ENCODE peak calls at places on chromosomes 6 and 20, in five cellular contexts. One of them, this sample, is unnamed.

GRCh38 chr20:58701431-58702160 is 9.0 kb downstream of the NPEPL1 start:
- DNase-seq in left ventricle myocardium inferior: peak
- DNase-seq in IMR-90: no peak
- DNase-seq in tibial artery: peak
- DNase-seq in uterus: no peak
- DNase-seq in this sample: no peak

GRCh38 chr6:33297956-33298772 is 578 bp downstream of the RGL2 start:
- DNase-seq in left ventricle myocardium inferior: no peak
- DNase-seq in IMR-90: peak
- DNase-seq in tibial artery: peak
- DNase-seq in uterus: peak
- DNase-seq in this sample: no peak

GRCh38 chr6:46135176-46135575 is 5.4 kb downstream of the ENPP4 start:
- DNase-seq in left ventricle myocardium inferior: no peak
- DNase-seq in IMR-90: no peak
- DNase-seq in tibial artery: no peak
- DNase-seq in uterus: no peak
- DNase-seq in this sample: no peak

GRCh38 chr6:155352812-155353211 is 38.5 kb upstream of the TFB1M start:
- DNase-seq in left ventricle myocardium inferior: no peak
- DNase-seq in IMR-90: peak
- DNase-seq in tibial artery: no peak
- DNase-seq in uterus: no peak
- DNase-seq in this sample: no peak

GRCh38 chr20:51660741-51661608 is 107.2 kb downstream of the ATP9A start:
- DNase-seq in left ventricle myocardium inferior: no peak
- DNase-seq in IMR-90: peak
- DNase-seq in tibial artery: no peak
- DNase-seq in uterus: no peak
- DNase-seq in this sample: no peak

GRCh38 chr6:47792216-47792733 is 10.4 kb downstream of the OPN5 start:
- DNase-seq in left ventricle myocardium inferior: no peak
- DNase-seq in IMR-90: no peak
- DNase-seq in tibial artery: no peak
- DNase-seq in uterus: no peak
- DNase-seq in this sample: no peak

GRCh38 chr6:47203968-47204611 is 105.6 kb downstream of the TNFRSF21 start:
- DNase-seq in left ventricle myocardium inferior: no peak
- DNase-seq in IMR-90: no peak
- DNase-seq in tibial artery: no peak
- DNase-seq in uterus: no peak
- DNase-seq in this sample: no peak

GRCh38 chr20:16709017-16709416 is 20.8 kb upstream of the SNRPB2 start:
- DNase-seq in left ventricle myocardium inferior: no peak
- DNase-seq in IMR-90: no peak
- DNase-seq in tibial artery: no peak
- DNase-seq in uterus: no peak
- DNase-seq in this sample: no peak

GRCh38 chr20:40982415-40983145 is 46.0 kb upstream of the TOP1 start:
- DNase-seq in left ventricle myocardium inferior: no peak
- DNase-seq in IMR-90: no peak
- DNase-seq in tibial artery: peak
- DNase-seq in uterus: no peak
- DNase-seq in this sample: no peak

GRCh38 chr6:47057830-47058540 is 15.9 kb upstream of the ADGRF1 start:
- DNase-seq in left ventricle myocardium inferior: no peak
- DNase-seq in IMR-90: no peak
- DNase-seq in tibial artery: no peak
- DNase-seq in uterus: no peak
- DNase-seq in this sample: no peak

GRCh38 chr6:158233214-158233795 is 65.2 kb downstream of the GTF2H5 start:
- DNase-seq in left ventricle myocardium inferior: no peak
- DNase-seq in IMR-90: no peak
- DNase-seq in tibial artery: no peak
- DNase-seq in uterus: no peak
- DNase-seq in this sample: no peak

GRCh38 chr6:32046450-32047083 is 8.4 kb downstream of the CYP21A2 start:
- DNase-seq in left ventricle myocardium inferior: peak
- DNase-seq in IMR-90: no peak
- DNase-seq in tibial artery: peak
- DNase-seq in uterus: peak
- DNase-seq in this sample: no peak

GRCh38 chr6:139625998-139626975 is 251.8 kb upstream of the CITED2 start:
- DNase-seq in left ventricle myocardium inferior: no peak
- DNase-seq in IMR-90: no peak
- DNase-seq in tibial artery: no peak
- DNase-seq in uterus: no peak
- DNase-seq in this sample: no peak

GRCh38 chr6:8432614-8433013 is 2.7 kb downstream of the SLC35B3 start:
- DNase-seq in left ventricle myocardium inferior: no peak
- DNase-seq in IMR-90: peak
- DNase-seq in tibial artery: no peak
- DNase-seq in uterus: no peak
- DNase-seq in this sample: no peak

GRCh38 chr6:21107796-21108195 is 485.8 kb upstream of the SOX4 start:
- DNase-seq in left ventricle myocardium inferior: no peak
- DNase-seq in IMR-90: no peak
- DNase-seq in tibial artery: no peak
- DNase-seq in uterus: no peak
- DNase-seq in this sample: no peak

GRCh38 chr6:36195471-36196048 is 984 bp upstream of the BRPF3 start:
- DNase-seq in left ventricle myocardium inferior: no peak
- DNase-seq in IMR-90: no peak
- DNase-seq in tibial artery: no peak
- DNase-seq in uterus: no peak
- DNase-seq in this sample: no peak

GRCh38 chr20:50561379-50562078 is 51.3 kb downstream of the PTPN1 start:
- DNase-seq in left ventricle myocardium inferior: no peak
- DNase-seq in IMR-90: peak
- DNase-seq in tibial artery: peak
- DNase-seq in uterus: peak
- DNase-seq in this sample: no peak

GRCh38 chr6:2777249-2777648 is 12.1 kb downstream of the WRNIP1 start:
- DNase-seq in left ventricle myocardium inferior: no peak
- DNase-seq in IMR-90: no peak
- DNase-seq in tibial artery: no peak
- DNase-seq in uterus: no peak
- DNase-seq in this sample: no peak

GRCh38 chr6:128156315-128157111 is 255.7 kb upstream of the THEMIS start:
- DNase-seq in left ventricle myocardium inferior: no peak
- DNase-seq in IMR-90: no peak
- DNase-seq in tibial artery: no peak
- DNase-seq in uterus: no peak
- DNase-seq in this sample: no peak

GRCh38 chr20:56515657-56516381 is 8.7 kb upstream of the FAM209A start:
- DNase-seq in left ventricle myocardium inferior: no peak
- DNase-seq in IMR-90: peak
- DNase-seq in tibial artery: no peak
- DNase-seq in uterus: no peak
- DNase-seq in this sample: no peak

GRCh38 chr20:56517211-56517610 is 7.3 kb upstream of the FAM209A start:
- DNase-seq in left ventricle myocardium inferior: no peak
- DNase-seq in IMR-90: no peak
- DNase-seq in tibial artery: peak
- DNase-seq in uterus: no peak
- DNase-seq in this sample: no peak

GRCh38 chr20:56518126-56518525 is 6.4 kb upstream of the FAM209A start:
- DNase-seq in left ventricle myocardium inferior: no peak
- DNase-seq in IMR-90: no peak
- DNase-seq in tibial artery: peak
- DNase-seq in uterus: no peak
- DNase-seq in this sample: no peak

GRCh38 chr20:56517641-56518040 is 6.9 kb upstream of the FAM209A start:
- DNase-seq in left ventricle myocardium inferior: no peak
- DNase-seq in IMR-90: no peak
- DNase-seq in tibial artery: peak
- DNase-seq in uterus: no peak
- DNase-seq in this sample: no peak

GRCh38 chr20:56516631-56517030 is 7.9 kb upstream of the FAM209A start:
- DNase-seq in left ventricle myocardium inferior: no peak
- DNase-seq in IMR-90: no peak
- DNase-seq in tibial artery: peak
- DNase-seq in uterus: no peak
- DNase-seq in this sample: peak
- H3K27ac ChIP-seq in left ventricle myocardium inferior: no peak
- H3K27ac ChIP-seq in IMR-90: no peak
- H3K27ac ChIP-seq in tibial artery: no peak
- H3K27ac ChIP-seq in uterus: no peak
- H3K27ac ChIP-seq in this sample: peak

GRCh38 chr20:44850883-44851282 is 34.6 kb upstream of the YWHAB start:
- DNase-seq in left ventricle myocardium inferior: no peak
- DNase-seq in IMR-90: no peak
- DNase-seq in tibial artery: no peak
- DNase-seq in uterus: no peak
- DNase-seq in this sample: no peak
- H3K27ac ChIP-seq in left ventricle myocardium inferior: no peak
- H3K27ac ChIP-seq in IMR-90: no peak
- H3K27ac ChIP-seq in tibial artery: no peak
- H3K27ac ChIP-seq in uterus: no peak
- H3K27ac ChIP-seq in this sample: no peak

GRCh38 chr6:15355683-15356099 is 109.8 kb downstream of the JARID2 start:
- DNase-seq in left ventricle myocardium inferior: no peak
- DNase-seq in IMR-90: peak
- DNase-seq in tibial artery: no peak
- DNase-seq in uterus: no peak
- DNase-seq in this sample: no peak
- H3K27ac ChIP-seq in left ventricle myocardium inferior: no peak
- H3K27ac ChIP-seq in IMR-90: no peak
- H3K27ac ChIP-seq in tibial artery: no peak
- H3K27ac ChIP-seq in uterus: no peak
- H3K27ac ChIP-seq in this sample: no peak

GRCh38 chr20:34676642-34677373 is at the start of gene PIGU:
- DNase-seq in left ventricle myocardium inferior: peak
- DNase-seq in IMR-90: peak
- DNase-seq in tibial artery: peak
- DNase-seq in uterus: peak
- DNase-seq in this sample: peak

GRCh38 chr20:34675993-34676641 is 775 bp downstream of the PIGU start:
- DNase-seq in left ventricle myocardium inferior: no peak
- DNase-seq in IMR-90: no peak
- DNase-seq in tibial artery: no peak
- DNase-seq in uterus: no peak
- DNase-seq in this sample: no peak

GRCh38 chr20:34673411-34673810 is 3.5 kb downstream of the PIGU start:
- DNase-seq in left ventricle myocardium inferior: no peak
- DNase-seq in IMR-90: no peak
- DNase-seq in tibial artery: no peak
- DNase-seq in uterus: no peak
- DNase-seq in this sample: no peak

GRCh38 chr20:34680586-34680985 is 3.7 kb upstream of the PIGU start:
- DNase-seq in left ventricle myocardium inferior: no peak
- DNase-seq in IMR-90: no peak
- DNase-seq in tibial artery: no peak
- DNase-seq in uterus: no peak
- DNase-seq in this sample: no peak

DNA sequence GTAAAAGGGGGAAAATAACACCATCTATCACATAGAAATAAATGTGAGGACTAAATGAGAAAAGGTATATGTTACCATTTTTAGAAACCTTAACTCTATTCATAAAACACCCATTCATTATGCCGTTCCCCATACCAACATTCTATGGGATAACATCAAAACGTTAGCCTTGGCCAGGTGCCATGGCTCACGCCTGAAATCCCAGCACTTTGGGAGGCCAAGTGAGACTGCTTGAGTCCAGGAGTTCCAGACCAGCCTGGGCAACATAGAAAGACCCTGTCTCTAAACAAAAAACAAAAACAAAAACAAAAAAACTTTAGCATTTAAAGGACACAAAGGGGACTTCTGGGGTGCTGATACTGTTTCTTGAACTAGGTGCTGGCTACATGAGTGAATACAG is 1.3 kb downstream of the PIGU start:
- DNase-seq in left ventricle myocardium inferior: no peak
- DNase-seq in IMR-90: no peak
- DNase-seq in tibial artery: no peak
- DNase-seq in uterus: no peak
- DNase-seq in this sample: no peak
- H3K27ac ChIP-seq in left ventricle myocardium inferior: no peak
- H3K27ac ChIP-seq in IMR-90: no peak
- H3K27ac ChIP-seq in tibial artery: no peak
- H3K27ac ChIP-seq in uterus: no peak
- H3K27ac ChIP-seq in this sample: no peak

GRCh38 chr20:57400821-57401564 is 9.8 kb downstream of the RBM38 start:
- DNase-seq in left ventricle myocardium inferior: no peak
- DNase-seq in IMR-90: no peak
- DNase-seq in tibial artery: no peak
- DNase-seq in uterus: no peak
- DNase-seq in this sample: no peak
- H3K27ac ChIP-seq in left ventricle myocardium inferior: no peak
- H3K27ac ChIP-seq in IMR-90: no peak
- H3K27ac ChIP-seq in tibial artery: no peak
- H3K27ac ChIP-seq in uterus: no peak
- H3K27ac ChIP-seq in this sample: no peak

DNA sequence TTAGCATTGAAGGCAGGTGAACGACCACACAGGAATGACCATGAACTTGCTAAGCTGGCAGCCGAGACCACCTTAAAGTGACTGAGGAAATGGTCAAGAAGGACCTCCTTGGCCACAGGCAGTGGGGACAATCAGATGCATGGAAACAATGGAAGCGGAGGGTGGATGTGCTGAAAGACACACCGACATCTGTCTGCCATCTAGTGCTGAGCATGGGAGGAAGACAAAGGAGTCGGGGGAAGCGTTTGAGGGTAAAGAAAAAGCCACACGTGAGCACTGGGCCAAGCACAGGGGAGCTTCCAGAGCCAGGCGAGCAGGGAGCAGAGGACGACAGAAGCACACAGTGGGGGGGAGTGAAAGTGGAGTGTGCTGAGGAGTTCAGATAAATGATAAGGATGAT is 367.8 kb downstream of the ZFAND3 start:
- DNase-seq in left ventricle myocardium inferior: no peak
- DNase-seq in IMR-90: no peak
- DNase-seq in tibial artery: no peak
- DNase-seq in uterus: no peak
- DNase-seq in this sample: no peak
- H3K27ac ChIP-seq in left ventricle myocardium inferior: no peak
- H3K27ac ChIP-seq in IMR-90: no peak
- H3K27ac ChIP-seq in tibial artery: no peak
- H3K27ac ChIP-seq in uterus: no peak
- H3K27ac ChIP-seq in this sample: no peak

GRCh38 chr6:57221191-57221935 is 744 bp downstream of the RAB23 start:
- DNase-seq in left ventricle myocardium inferior: peak
- DNase-seq in IMR-90: peak
- DNase-seq in tibial artery: peak
- DNase-seq in uterus: peak
- DNase-seq in this sample: peak

GRCh38 chr6:57221936-57222683 is at the start of gene RAB23:
- DNase-seq in left ventricle myocardium inferior: peak
- DNase-seq in IMR-90: peak
- DNase-seq in tibial artery: peak
- DNase-seq in uterus: peak
- DNase-seq in this sample: peak

GRCh38 chr6:57224769-57225515 is 2.8 kb upstream of the RAB23 start:
- DNase-seq in left ventricle myocardium inferior: no peak
- DNase-seq in IMR-90: peak
- DNase-seq in tibial artery: no peak
- DNase-seq in uterus: peak
- DNase-seq in this sample: no peak

GRCh38 chr6:57220083-57220703 is 1.9 kb downstream of the RAB23 start:
- DNase-seq in left ventricle myocardium inferior: no peak
- DNase-seq in IMR-90: no peak
- DNase-seq in tibial artery: no peak
- DNase-seq in uterus: no peak
- DNase-seq in this sample: no peak

GRCh38 chr6:57222684-57223077 is 574 bp upstream of the RAB23 start:
- DNase-seq in left ventricle myocardium inferior: no peak
- DNase-seq in IMR-90: no peak
- DNase-seq in tibial artery: no peak
- DNase-seq in uterus: no peak
- DNase-seq in this sample: no peak
- H3K27ac ChIP-seq in left ventricle myocardium inferior: peak
- H3K27ac ChIP-seq in IMR-90: peak
- H3K27ac ChIP-seq in tibial artery: peak
- H3K27ac ChIP-seq in uterus: peak
- H3K27ac ChIP-seq in this sample: no peak

This sample was measured in substantia nigra.